ENCODE peak calls at places on chromosome 18, in six cellular contexts. P is uterus, U is H9, B is IMR-90, F is WTC11, Y is neural crest cell. T is an unnamed sample.

GRCh38 chr18:4203525-4203924 is 251.6 kb downstream of the DLGAP1 start:
- DNase-seq in P (no peak), U (no peak), B (no peak), F (no peak), Y (no peak), T (no peak)

GRCh38 chr18:6569813-6570212 is 155.1 kb upstream of the L3MBTL4 start:
- DNase-seq in P (no peak), U (no peak), B (no peak), F (no peak), Y (no peak), T (no peak)

GRCh38 chr18:55152801-55153200 is 193.5 kb upstream of the CCDC68 start:
- DNase-seq in P (no peak), U (no peak), B (peak), F (no peak), Y (no peak), T (no peak)

GRCh38 chr18:49013961-49014604 is 63.3 kb upstream of the SMAD7 start:
- DNase-seq in P (peak), U (peak), B (no peak), F (no peak), Y (no peak), T (peak)

GRCh38 chr18:64919971-64920370 is 771.1 kb upstream of the LINC00305 start:
- DNase-seq in P (no peak), U (no peak), B (no peak), F (no peak), Y (no peak), T (no peak)

GRCh38 chr18:33916200-33916599 is 308.5 kb downstream of the NOL4 start:
- DNase-seq in P (no peak), U (peak), B (no peak), F (peak), Y (no peak), T (no peak)

GRCh38 chr18:78678318-78678695 is 301.3 kb upstream of the SALL3 start:
- DNase-seq in P (no peak), U (no peak), B (no peak), F (no peak), Y (no peak), T (no peak)

GRCh38 chr18:66495844-66496243 is 108.0 kb downstream of the CDH19 start:
- DNase-seq in P (no peak), U (peak), B (no peak), F (peak), Y (peak), T (peak)

GRCh38 chr18:68316636-68317035 is 398.3 kb downstream of the TMX3 start:
- DNase-seq in P (no peak), U (no peak), B (peak), F (no peak), Y (no peak), T (no peak)

GRCh38 chr18:49155857-49156256 is 205.1 kb upstream of the SMAD7 start:
- DNase-seq in P (no peak), U (no peak), B (no peak), F (no peak), Y (no peak), T (no peak)

GRCh38 chr18:37419272-37419671 is 146.3 kb downstream of the CELF4 start:
- DNase-seq in P (no peak), U (no peak), B (peak), F (no peak), Y (no peak), T (no peak)

GRCh38 chr18:35933982-35934381 is 38.5 kb upstream of the RMP24 start:
- DNase-seq in P (no peak), U (no peak), B (no peak), F (no peak), Y (no peak), T (no peak)

GRCh38 chr18:8142131-8142711 is 467.0 kb upstream of the RAB12 start:
- DNase-seq in P (no peak), U (no peak), B (peak), F (no peak), Y (no peak), T (no peak)

GRCh38 chr18:24831871-24832665 is 371.6 kb downstream of the HRH4 start:
- DNase-seq in P (no peak), U (no peak), B (no peak), F (no peak), Y (no peak), T (no peak)

GRCh38 chr18:42412281-42412680 is 457.2 kb downstream of the PIK3C3 start:
- DNase-seq in P (no peak), U (no peak), B (no peak), F (no peak), Y (no peak), T (no peak)

GRCh38 chr18:58135170-58135569 is 91.1 kb downstream of the NEDD4L start:
- DNase-seq in P (no peak), U (no peak), B (peak), F (no peak), Y (no peak), T (no peak)

GRCh38 chr18:13573750-13574149 is 152.6 kb downstream of the FAM210A start:
- DNase-seq in P (no peak), U (no peak), B (no peak), F (no peak), Y (no peak), T (no peak)

GRCh38 chr18:35680139-35680551 is 98.6 kb downstream of the GALNT1 start:
- DNase-seq in P (no peak), U (no peak), B (no peak), F (no peak), Y (no peak), T (no peak)

GRCh38 chr18:63454497-63454896 is 22.3 kb upstream of the SERPINB5 start:
- DNase-seq in P (no peak), U (no peak), B (no peak), F (no peak), Y (no peak), T (no peak)

GRCh38 chr18:48845174-48845573 is 105.6 kb downstream of the SMAD7 start:
- DNase-seq in P (no peak), U (no peak), B (no peak), F (no peak), Y (no peak), T (no peak)

GRCh38 chr18:9760641-9761040 is 52.5 kb downstream of the RAB31 start:
- DNase-seq in P (no peak), U (no peak), B (no peak), F (no peak), Y (no peak), T (no peak)

GRCh38 chr18:37705016-37705415 is 139.4 kb upstream of the CELF4 start:
- DNase-seq in P (no peak), U (no peak), B (no peak), F (no peak), Y (no peak), T (no peak)

GRCh38 chr18:65091737-65092329 is 659.0 kb upstream of the CDH7 start:
- DNase-seq in P (no peak), U (peak), B (peak), F (no peak), Y (no peak), T (no peak)

GRCh38 chr18:7172611-7173010 is 55.0 kb upstream of the LAMA1 start:
- DNase-seq in P (no peak), U (no peak), B (no peak), F (no peak), Y (no peak), T (no peak)

GRCh38 chr18:24659837-24660720 is 199.6 kb downstream of the HRH4 start:
- DNase-seq in P (peak), U (no peak), B (peak), F (no peak), Y (no peak), T (no peak)

DNA sequence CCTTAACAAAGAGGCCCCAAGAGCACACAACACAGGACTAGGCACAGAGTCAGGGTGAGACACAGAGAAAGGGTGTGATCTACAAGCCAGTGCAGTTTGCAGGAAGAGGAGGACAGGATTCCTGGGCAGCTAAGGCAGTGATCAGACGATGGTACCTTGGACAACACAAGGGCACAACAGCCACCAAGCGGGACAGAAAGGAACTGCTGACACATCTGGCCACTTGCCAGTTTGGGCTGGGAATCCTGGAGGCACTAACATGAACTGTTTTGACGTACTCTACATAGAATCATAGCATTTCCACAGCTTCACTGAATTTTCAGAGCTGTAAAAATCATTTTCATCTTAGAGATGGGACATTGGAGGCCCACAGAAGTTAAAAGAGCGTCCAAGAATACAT is 221.5 kb upstream of the SLC35G4 start:
- DNase-seq in P (no peak), U (peak), B (peak), F (peak), Y (no peak), T (no peak)
- TF ChIP-seq CTCF in P (no peak), U (peak), B (peak), F (no peak), Y (no peak), T (no peak)

GRCh38 chr18:31679133-31679731 is 5.1 kb downstream of the B4GALT6 start:
- DNase-seq in P (no peak), U (no peak), B (peak), F (no peak), Y (no peak), T (no peak)

GRCh38 chr18:31678425-31678824 is 6.0 kb downstream of the B4GALT6 start:
- DNase-seq in P (no peak), U (no peak), B (no peak), F (no peak), Y (no peak), T (no peak)

GRCh38 chr18:31683106-31683505 is 1.3 kb downstream of the B4GALT6 start:
- DNase-seq in P (no peak), U (no peak), B (no peak), F (no peak), Y (no peak), T (no peak)

GRCh38 chr18:31679806-31680793 is 4.3 kb downstream of the B4GALT6 start:
- DNase-seq in P (no peak), U (no peak), B (no peak), F (no peak), Y (no peak), T (no peak)

GRCh38 chr18:31680836-31681568 is 3.4 kb downstream of the B4GALT6 start:
- DNase-seq in P (no peak), U (no peak), B (no peak), F (no peak), Y (no peak), T (no peak)
- TF ChIP-seq CTCF in P (no peak), U (peak), B (peak), F (no peak), Y (peak), T (no peak)

DNA sequence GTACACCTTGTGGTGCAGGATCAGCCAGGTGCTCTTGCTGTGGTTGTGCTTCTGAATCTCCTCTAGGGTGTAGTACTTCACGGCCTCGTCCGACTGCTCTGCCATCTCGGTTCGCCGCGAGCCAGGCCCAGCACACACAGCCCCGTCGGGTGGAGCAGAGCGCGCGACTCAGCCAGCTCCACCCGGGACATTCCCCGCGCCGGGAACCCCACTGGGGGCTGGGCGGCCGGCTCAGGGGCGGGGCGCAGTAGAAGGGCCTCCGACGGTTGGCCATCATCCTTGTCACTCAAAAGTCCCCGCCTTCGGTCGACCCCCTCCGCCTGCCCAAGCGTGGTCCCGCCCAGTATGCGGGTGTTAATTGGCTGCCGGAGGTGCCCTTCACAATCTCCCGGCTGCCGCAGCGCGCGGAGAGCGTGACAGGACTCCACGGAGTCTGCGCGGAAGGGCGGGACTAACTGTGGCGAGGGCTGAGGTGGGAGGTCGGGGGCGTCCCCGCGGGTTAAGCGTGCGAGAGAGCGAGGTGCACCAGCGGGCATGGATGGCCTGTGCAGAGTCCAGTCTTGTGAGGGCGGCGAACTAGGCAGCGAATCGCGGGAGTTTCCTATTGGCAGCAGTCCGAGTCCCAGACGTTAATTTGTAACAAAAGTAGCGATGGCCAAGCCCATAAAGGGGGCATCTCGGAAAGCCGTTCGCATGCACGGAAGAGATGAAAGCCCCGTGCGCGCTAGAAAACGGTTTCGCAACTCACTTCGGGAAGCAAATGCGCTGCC is at the start of gene CYB5A:
- DNase-seq in P (peak), U (peak), B (peak), F (peak), Y (peak), T (peak)
- TF ChIP-seq CTCF in P (no peak), U (peak), B (no peak), F (no peak), Y (peak), T (no peak)

GRCh38 chr18:46071894-46072867 is at the start of gene PSTPIP2:
- DNase-seq in P (peak), U (peak), B (peak), F (peak), Y (peak), T (no peak)
- TF ChIP-seq CTCF in P (no peak), U (peak), B (no peak), F (no peak), Y (peak), T (no peak)

GRCh38 chr18:12046751-12047335 is 46.8 kb upstream of the ANKRD62 start:
- DNase-seq in P (no peak), U (no peak), B (no peak), F (no peak), Y (no peak), T (no peak)
- TF ChIP-seq CTCF in P (no peak), U (peak), B (no peak), F (no peak), Y (no peak), T (no peak)

DNA sequence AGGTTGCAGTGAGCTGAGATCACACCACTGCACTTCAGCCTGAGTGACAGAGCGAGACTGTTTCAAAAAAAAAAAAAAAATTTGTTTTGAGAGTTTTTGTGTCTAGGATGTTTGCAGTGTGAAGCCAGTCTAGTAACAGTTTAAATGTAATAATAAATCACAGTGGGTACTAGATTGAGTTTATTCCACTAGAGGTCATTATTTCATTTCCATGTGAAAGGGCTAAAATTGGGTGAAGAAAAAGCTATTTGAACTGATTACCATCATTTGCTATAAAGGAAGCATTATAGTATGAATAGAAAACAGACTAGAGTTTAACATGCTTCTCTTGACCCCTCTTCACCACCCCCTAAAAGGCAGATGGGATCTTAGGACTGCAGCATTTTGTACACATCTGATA is 20.3 kb downstream of the SNRPD1 start:
- DNase-seq in P (no peak), U (no peak), B (no peak), F (no peak), Y (no peak), T (no peak)
- TF ChIP-seq CTCF in P (no peak), U (no peak), B (no peak), F (no peak), Y (peak), T (peak)

DNA sequence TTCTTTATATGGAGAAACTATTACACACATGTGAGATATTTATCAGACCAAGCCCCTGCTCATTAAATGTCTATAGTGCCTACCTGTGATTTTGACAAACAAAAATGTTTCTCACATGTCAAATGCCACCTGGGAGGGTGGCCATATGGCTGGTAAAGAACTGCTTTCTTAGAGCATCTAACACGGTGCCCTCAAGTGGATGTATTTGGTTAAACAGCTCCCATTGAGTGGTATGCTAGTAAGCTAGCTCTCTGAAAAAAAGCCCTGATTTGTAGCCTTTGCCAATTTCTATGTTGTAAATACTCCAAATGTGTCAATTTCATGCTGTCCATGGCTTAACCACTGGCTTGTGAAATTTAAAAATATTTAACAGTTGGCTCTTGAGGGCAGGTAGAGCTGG is 94.6 kb downstream of the PMAIP1 start:
- DNase-seq in P (no peak), U (no peak), B (peak), F (no peak), Y (no peak), T (no peak)
- TF ChIP-seq CTCF in P (no peak), U (peak), B (no peak), F (no peak), Y (no peak), T (no peak)

DNA sequence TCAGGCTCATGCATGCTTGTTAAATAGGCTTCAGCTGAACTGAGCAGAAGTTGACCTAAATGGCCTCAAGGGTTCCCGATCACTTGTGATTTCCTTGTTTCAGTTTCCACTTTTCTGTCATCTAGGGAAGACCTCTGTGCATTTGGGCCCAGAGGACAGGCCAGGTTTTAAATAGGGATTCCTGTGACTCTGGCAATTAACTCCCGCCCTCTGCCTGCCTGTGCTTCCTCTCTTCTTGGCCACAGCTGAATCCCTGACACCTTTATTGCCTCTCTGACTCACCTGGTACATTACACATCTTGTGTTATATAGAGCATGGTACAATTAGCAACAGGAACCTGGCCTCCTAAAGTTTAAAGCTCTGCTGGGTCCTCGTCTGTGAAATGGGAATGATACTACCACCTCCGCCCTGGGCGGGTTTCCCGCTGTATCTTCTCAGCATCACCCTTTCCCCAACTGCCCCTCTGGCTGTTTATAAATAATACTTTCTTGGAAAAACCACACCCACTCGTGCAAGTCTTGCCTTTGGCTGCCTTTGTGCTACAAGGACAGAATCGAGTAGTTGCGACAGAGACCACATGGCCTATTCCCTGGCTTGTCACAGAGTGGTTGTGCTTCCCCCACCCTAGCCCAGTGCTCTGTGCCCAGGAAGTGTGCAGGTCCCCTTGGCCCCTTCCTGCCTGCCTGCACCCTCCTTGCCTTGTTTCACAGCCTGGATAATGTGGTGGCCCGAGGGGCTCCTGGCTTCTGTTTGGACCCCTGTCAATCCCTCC is 8.0 kb downstream of the CABLES1 start:
- DNase-seq in P (no peak), U (no peak), B (no peak), F (no peak), Y (no peak), T (no peak)
- TF ChIP-seq CTCF in P (no peak), U (no peak), B (no peak), F (no peak), Y (no peak), T (no peak)

GRCh38 chr18:50283469-50284209 is 2.3 kb upstream of the MBD1 start:
- DNase-seq in P (no peak), U (no peak), B (no peak), F (no peak), Y (no peak), T (no peak)
- TF ChIP-seq CTCF in P (no peak), U (no peak), B (no peak), F (no peak), Y (no peak), T (no peak)